ENCODE peak calls at places on chromosomes 12 and 14, in six cellular contexts. L, M, Q, F, Y and X are unnamed samples.

GRCh38 chr14:52802597-52802996 is 11.2 kb upstream of the GNPNAT1 start:
- DNase-seq in Y (no peak), Q (peak; percentile 92), F (no peak), M (peak; percentile 22), L (no peak), X (no peak)

GRCh38 chr12:25725874-25726273 is 172.8 kb upstream of the LMNTD1 start:
- DNase-seq in L (no peak), Q (peak; percentile 78), Y (no peak), F (no peak), M (peak; percentile 61), X (no peak)

GRCh38 chr12:27207626-27208413 is 36.3 kb upstream of the STK38L start:
- DNase-seq in L (no peak), F (no peak), M (no peak), Q (peak; percentile 45), Y (no peak), X (no peak)

GRCh38 chr14:32230695-32231280 is 27.7 kb upstream of the RNU6-8 start:
- DNase-seq in M (peak; percentile 63), F (no peak), L (no peak), Y (no peak), Q (peak; percentile 67), X (no peak)

GRCh38 chr12:43337571-43338497 is 214.2 kb downstream of the ADAMTS20 start:
- DNase-seq in M (no peak), F (no peak), Q (peak; percentile 25), Y (no peak), L (no peak), X (peak; percentile 26)

GRCh38 chr14:23364164-23364571 is 804 bp downstream of the EFS start:
- DNase-seq in Q (no peak), M (peak; percentile 60), L (no peak), F (peak; percentile 21), Y (no peak), X (peak; percentile 86)

GRCh38 chr14:76844223-76844622 is 18.0 kb downstream of the LRRC74A start:
- DNase-seq in F (no peak), Y (no peak), L (no peak), M (no peak), Q (peak; percentile 29), X (peak; percentile 77)

GRCh38 chr12:76706099-76706498 is 57.8 kb upstream of the ZDHHC17 start:
- DNase-seq in M (peak; percentile 57), L (no peak), Y (no peak), F (no peak), Q (peak; percentile 56), X (no peak)

GRCh38 chr12:110104188-110104969 is 19.8 kb upstream of the IFT81 start:
- DNase-seq in F (no peak), Y (no peak), L (no peak), M (peak; percentile 80), Q (peak; percentile 35), X (no peak)

GRCh38 chr14:80425686-80426085 is 214.4 kb upstream of the DIO2 start:
- DNase-seq in L (peak; percentile 88), Y (no peak), Q (peak; percentile 100), M (peak; percentile 90), F (no peak), X (peak; percentile 32)

GRCh38 chr14:69261761-69262331 is 1.9 kb downstream of the GALNT16 start:
- DNase-seq in Y (no peak), L (no peak), F (no peak), M (no peak), Q (peak; percentile 15), X (peak; percentile 45)

GRCh38 chr14:92914087-92914656 is 8.8 kb upstream of the CHGA start:
- DNase-seq in Y (no peak), L (peak; percentile 40), M (peak; percentile 5), Q (peak; percentile 15), F (peak; percentile 67), X (peak; percentile 68)

GRCh38 chr14:21070083-21070609 is at the start of gene ARHGEF40:
- DNase-seq in M (peak; percentile 53), Q (peak; percentile 33), L (peak; percentile 29), Y (no peak), F (no peak), X (peak; percentile 63)

GRCh38 chr12:93749515-93749914 is 72.3 kb downstream of the CRADD start:
- DNase-seq in L (no peak), Y (no peak), M (no peak), Q (no peak), F (no peak), X (no peak)

GRCh38 chr12:65278576-65279386 is at the start of gene MSRB3:
- DNase-seq in Y (peak; percentile 29), L (peak; percentile 7), F (peak; percentile 70), Q (peak; percentile 70), M (peak; percentile 80), X (peak; percentile 83)

DNA sequence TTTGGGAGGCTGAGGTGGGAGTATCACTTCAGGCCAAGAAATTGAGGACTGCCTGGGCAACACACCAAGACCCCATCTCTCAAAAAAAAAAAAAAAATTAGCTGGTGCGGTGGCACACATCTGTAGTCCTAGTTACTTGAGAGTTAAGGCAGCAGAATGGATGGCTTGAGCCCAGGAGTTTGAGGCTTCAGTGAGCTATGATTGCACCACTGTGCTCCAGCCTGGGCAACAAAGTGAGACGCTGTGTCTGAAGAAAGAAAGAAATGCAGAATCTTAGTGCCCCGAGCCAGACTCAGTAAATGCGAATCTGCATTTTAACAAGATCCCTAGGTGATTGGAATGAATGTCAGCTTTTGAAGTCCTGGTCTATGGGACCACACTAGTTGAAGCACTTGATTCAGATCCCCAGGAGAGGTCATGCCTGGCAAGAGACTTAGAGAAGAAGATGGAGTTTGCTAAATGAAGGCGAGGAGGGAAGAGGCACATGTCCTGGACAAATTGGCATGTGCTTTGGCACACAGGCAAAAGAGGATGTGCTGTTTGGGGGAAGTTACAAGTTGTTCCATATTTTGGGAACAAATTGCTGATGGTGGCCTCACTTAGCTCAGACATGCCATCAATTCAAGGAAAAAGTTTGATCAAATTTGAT is 56.6 kb downstream of the DRAM1 start:
- DNase-seq in Y (no peak), L (no peak), F (no peak), M (no peak), Q (no peak), X (no peak)
- H2AK5ac ChIP-seq in Y (no peak overlapping the region), L (no peak overlapping the region), F (no peak overlapping the region), M (no peak overlapping the region), Q (peak overlapping the region; percentile 80), X (no peak overlapping the region)

GRCh38 chr12:62191747-62192485 is 68.3 kb upstream of the USP15 start:
- DNase-seq in Q (no peak), M (peak; percentile 44), Y (no peak), L (no peak), F (no peak), X (peak; percentile 59)
- H3K4me3 ChIP-seq in Q (peak overlapping the region; percentile 2), M (peak overlapping the region; percentile 26), Y (peak overlapping the region; percentile 65), L (peak overlapping the region; percentile 34), F (peak overlapping the region; percentile 32), X (peak overlapping the region; percentile 10)

GRCh38 chr12:121799175-121799841 is 4.5 kb upstream of the SETD1B start:
- DNase-seq in F (no peak), L (peak; percentile 78), M (peak; percentile 93), Y (no peak), Q (peak; percentile 85), X (peak; percentile 93)

GRCh38 chr12:121799842-121800693 is 3.7 kb upstream of the SETD1B start:
- DNase-seq in Y (no peak), Q (peak; percentile 84), F (no peak), M (peak; percentile 95), L (peak; percentile 81), X (peak; percentile 92)

GRCh38 chr12:121801601-121802484 is 2.0 kb upstream of the SETD1B start:
- DNase-seq in Y (no peak), M (peak; percentile 47), Q (peak; percentile 45), L (no peak), F (no peak), X (peak; percentile 65)

GRCh38 chr12:121802485-121802842 is 1.3 kb upstream of the SETD1B start:
- DNase-seq in Q (no peak), L (no peak), F (no peak), Y (no peak), M (no peak), X (no peak)

GRCh38 chr12:121800694-121801600 is 2.9 kb upstream of the SETD1B start:
- DNase-seq in Y (no peak), Q (peak; percentile 83), F (no peak), L (peak; percentile 82), M (peak; percentile 86), X (peak; percentile 83)
- H2AK5ac ChIP-seq in Y (peak overlapping the region; percentile 69), Q (peak overlapping the region; percentile 87), F (peak overlapping the region; percentile 99), L (peak overlapping the region; percentile 100), M (peak overlapping the region; percentile 97), X (peak overlapping the region; percentile 54)

GRCh38 chr12:49335955-49336644 is 888 bp downstream of the C1QL4 start:
- DNase-seq in F (no peak), Y (no peak), L (no peak), M (no peak), Q (no peak), X (no peak)
- H3K4me3 ChIP-seq in F (no peak overlapping the region), Y (peak overlapping the region; percentile 63), L (no peak overlapping the region), M (no peak overlapping the region), Q (no peak overlapping the region), X (no peak overlapping the region)